ENCODE peak calls at places on chromosomes 7 and 10, in six cellular contexts. N, J, I, Z, O and Q are unnamed samples.
A peak's percentile ranks its signal among the peaks of the same experiment; 100 is the strongest.

GRCh38 chr10:33569693-33570092 is 235.2 kb upstream of the NRP1 start:
- DNase-seq in N (no peak), J (no peak), O (no peak), I (no peak), Z (no peak), Q (no peak)

GRCh38 chr10:76942556-76943416 is 694.8 kb downstream of the KCNMA1 start:
- DNase-seq in I (no peak), O (no peak), N (no peak), Z (no peak), J (no peak), Q (no peak)

GRCh38 chr10:77073066-77073960 is 564.3 kb downstream of the KCNMA1 start:
- DNase-seq in I (no peak), O (no peak), N (peak; percentile 77), J (no peak), Z (no peak), Q (no peak)

GRCh38 chr7:21962677-21963076 is 17.0 kb upstream of the CDCA7L start:
- DNase-seq in Z (no peak), I (no peak), N (no peak), O (no peak), J (no peak), Q (no peak)

GRCh38 chr7:28346256-28346655 is 66.1 kb upstream of the CREB5 start:
- DNase-seq in N (no peak), I (no peak), Z (no peak), O (no peak), J (no peak), Q (no peak)

GRCh38 chr7:44258423-44258760 is 57.6 kb downstream of the YKT6 start:
- DNase-seq in Z (no peak), N (no peak), I (no peak), O (no peak), J (no peak), Q (no peak)

GRCh38 chr7:111756687-111757178 is 194.4 kb upstream of the IMMP2L start:
- DNase-seq in N (peak; percentile 75), J (no peak), O (no peak), I (no peak), Z (peak; percentile 71), Q (no peak)

GRCh38 chr10:58827381-58827780 is 314.7 kb downstream of the BICC1 start:
- DNase-seq in N (no peak), O (no peak), I (no peak), J (no peak), Z (no peak), Q (no peak)

GRCh38 chr7:106313456-106313891 is 28.7 kb upstream of the NAMPT start:
- DNase-seq in O (no peak), J (no peak), Z (no peak), N (no peak), I (no peak), Q (no peak)

DNA sequence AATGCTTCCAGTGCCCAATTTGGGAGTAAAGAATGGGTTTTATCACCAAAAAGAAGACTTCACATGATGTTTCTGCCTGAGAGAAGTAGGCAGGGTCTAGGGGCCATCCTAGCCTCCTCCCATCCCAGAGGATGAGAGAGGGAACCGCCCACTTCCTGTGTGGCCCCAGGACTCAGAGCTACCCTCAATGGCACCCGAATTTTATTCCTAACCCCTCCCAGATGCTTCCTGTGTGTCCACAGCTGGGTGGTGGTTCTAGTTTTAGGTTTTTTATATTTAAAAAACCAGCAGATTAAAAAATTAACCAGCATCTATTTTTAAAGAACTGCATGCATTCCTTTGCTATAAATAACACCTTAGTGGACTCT is 583.5 kb downstream of the PTPRN2 start:
- DNase-seq in O (no peak), I (no peak), Z (peak; percentile 10), J (no peak), N (no peak), Q (no peak)
- H3K9me3 ChIP-seq in O (no peaks in the 10 kb centered on the region), I (no peaks in the 10 kb centered on the region), Z (no peaks in the 10 kb centered on the region), J (no peaks in the 10 kb centered on the region), N (no peaks in the 10 kb centered on the region), Q (no peaks in the 10 kb centered on the region)

GRCh38 chr7:63867127-63867526 is 131.5 kb upstream of the ZNF722 start:
- DNase-seq in J (no peak), O (no peak), I (no peak), Z (no peak), N (no peak), Q (no peak)
- H3K9me3 ChIP-seq in J (no peaks in the 10 kb centered on the region), O (peaks cover 5% of the 10 kb centered on the region), I (no peaks in the 10 kb centered on the region), Z (peaks cover 78% of the 10 kb centered on the region), N (no peaks in the 10 kb centered on the region), Q (no peaks in the 10 kb centered on the region)

GRCh38 chr7:95529701-95530100 is 44.0 kb downstream of the ASB4 start:
- DNase-seq in O (no peak), I (no peak), Z (no peak), J (no peak), N (no peak), Q (no peak)
- H3K9me3 ChIP-seq in O (no peaks in the 10 kb centered on the region), I (no peaks in the 10 kb centered on the region), Z (no peaks in the 10 kb centered on the region), J (no peaks in the 10 kb centered on the region), N (no peaks in the 10 kb centered on the region), Q (no peaks in the 10 kb centered on the region)

GRCh38 chr7:152402384-152403250 is 33.2 kb downstream of the KMT2C start:
- DNase-seq in I (no peak), N (no peak), J (no peak), Z (no peak), O (no peak), Q (no peak)
- H3K9me3 ChIP-seq in I (peaks cover 7% of the 10 kb centered on the region), N (no peaks in the 10 kb centered on the region), J (no peaks in the 10 kb centered on the region), Z (no peaks in the 10 kb centered on the region), O (no peaks in the 10 kb centered on the region), Q (no peaks in the 10 kb centered on the region)

GRCh38 chr10:108421256-108421655 is 1256.8 kb upstream of the SORCS1 start:
- DNase-seq in Z (no peak), I (no peak), J (no peak), N (no peak), O (no peak), Q (no peak)
- H3K9me3 ChIP-seq in Z (no peaks in the 10 kb centered on the region), I (no peaks in the 10 kb centered on the region), J (no peaks in the 10 kb centered on the region), N (no peaks in the 10 kb centered on the region), O (no peaks in the 10 kb centered on the region), Q (no peaks in the 10 kb centered on the region)

GRCh38 chr7:57375783-57376182 is 74.2 kb upstream of the ZNF716 start:
- DNase-seq in I (no peak), Z (no peak), N (no peak), J (no peak), O (no peak), Q (no peak)
- H3K9me3 ChIP-seq in I (no peaks in the 10 kb centered on the region), Z (no peaks in the 10 kb centered on the region), N (no peaks in the 10 kb centered on the region), J (no peaks in the 10 kb centered on the region), O (peaks cover 18% of the 10 kb centered on the region), Q (no peaks in the 10 kb centered on the region)